ENCODE peak calls at places on chromosomes 13 and 19, in five cellular contexts. B is A673, J is tibial artery, V is upper lobe of left lung, U is germinal center. I is an unnamed sample.

GRCh38 chr19:41861098-41861768 is 1.2 kb downstream of the RPS19 start:
- DNase-seq in J (no peak), B (no peak), U (no peak), V (no peak), I (no peak)

GRCh38 chr19:36837525-36837901 is 674 bp downstream of the ZNF790 start:
- DNase-seq in V (no peak), U (no peak), J (no peak), B (no peak), I (no peak)

GRCh38 chr13:113947321-113948033 is 26.4 kb downstream of the C13orf46 start:
- DNase-seq in B (no peak), U (no peak), V (no peak), J (peak), I (peak)

GRCh38 chr13:46530084-46530935 is 22.7 kb upstream of the LRCH1 start:
- DNase-seq in V (no peak), U (no peak), J (no peak), B (peak), I (no peak)

GRCh38 chr19:55535173-55535572 is 1.8 kb downstream of the SBK2 start:
- DNase-seq in U (no peak), V (no peak), J (no peak), B (no peak), I (no peak)

GRCh38 chr19:30339624-30340525 is 32.3 kb upstream of the ZNF536 start:
- DNase-seq in J (peak), U (no peak), V (peak), B (no peak), I (peak)

GRCh38 chr19:45615795-45616708 is 14.0 kb upstream of the GPR4 start:
- DNase-seq in B (peak), J (peak), V (peak), U (peak), I (peak)

GRCh38 chr13:106350208-106350607 is 185.3 kb downstream of the EFNB2 start:
- DNase-seq in V (peak), U (no peak), B (no peak), J (no peak), I (peak)

GRCh38 chr19:46221981-46222610 is 7.4 kb upstream of the IGFL1 start:
- DNase-seq in B (peak), V (peak), U (no peak), J (peak), I (peak)

GRCh38 chr19:35344511-35345031 is 3.1 kb upstream of the FFAR1 start:
- DNase-seq in U (no peak), J (peak), B (no peak), V (peak), I (no peak)

GRCh38 chr13:107665926-107666458 is 549.3 kb downstream of the LIG4 start:
- DNase-seq in V (no peak), U (no peak), B (no peak), J (no peak), I (no peak)

GRCh38 chr19:57665261-57665806 is 3.4 kb upstream of the ZSCAN4 start:
- DNase-seq in V (no peak), J (no peak), U (no peak), B (no peak), I (no peak)

GRCh38 chr13:75452564-75452963 is 29.4 kb downstream of the TBC1D4 start:
- DNase-seq in B (no peak), V (no peak), U (no peak), J (no peak), I (no peak)

GRCh38 chr19:34399886-34400285 is 4.3 kb upstream of the PDCD2L start:
- DNase-seq in V (no peak), B (no peak), J (no peak), U (no peak), I (no peak)

GRCh38 chr19:11735375-11735774 is 3.4 kb downstream of the ZNF823 start:
- DNase-seq in U (no peak), J (no peak), V (no peak), B (no peak), I (no peak)

GRCh38 chr13:76871332-76871945 is 14.8 kb downstream of the KCTD12 start:
- DNase-seq in B (no peak), J (no peak), V (no peak), U (no peak), I (no peak)

GRCh38 chr13:27534976-27535370 is 84.6 kb upstream of the MTIF3 start:
- DNase-seq in U (no peak), J (no peak), B (no peak), V (no peak), I (no peak)

GRCh38 chr13:34347784-34348573 is 530.0 kb downstream of the RFC3 start:
- DNase-seq in V (no peak), B (no peak), U (no peak), J (no peak), I (peak)

GRCh38 chr19:58409010-58409790 is 751 bp downstream of the ZNF584 start:
- DNase-seq in V (no peak), B (peak), J (peak), U (no peak), I (no peak)

GRCh38 chr19:1066251-1066747 is 668 bp upstream of the ARHGAP45 start:
- DNase-seq in U (no peak), B (no peak), V (no peak), J (no peak), I (no peak)